ENCODE peak calls at places on chromosome 1, in ten cellular contexts. O is adipocyte; G is HuH-7.5; B is amniotic epithelial cell; X is HFFc6; V is T47D; A is right atrium auricular region; Z is stomach; Y is NCI-H2107; U is stimulated activated naive CD8-positive, alpha-beta T cell treated with anti-CD3 and anti-CD28 coated beads, Interleukin-15, Interleukin-2, amounts not matched to agents 100 U/mL and 50 U/mL, for 24 hours. S is an unnamed sample.

GRCh38 chr1:88462481-88463261 is 221.4 kb upstream of the PKN2 start:
- DNase-seq in O (peak), G (peak), Y (no peak), B (peak), Z (no peak), V (no peak), X (no peak), A (no peak), U (no peak), S (peak)

GRCh38 chr1:16348414-16349182 is 3.7 kb downstream of the FBXO42 start:
- DNase-seq in B (peak), U (no peak), O (peak), Z (no peak), X (peak), A (no peak), V (no peak), Y (no peak), G (no peak), S (peak)

GRCh38 chr1:203327684-203328457 is 22.6 kb downstream of the BTG2 start:
- DNase-seq in B (peak), U (peak), Y (peak), V (peak), A (peak), X (no peak), O (peak), G (peak), Z (peak), S (peak)

GRCh38 chr1:15017105-15017504 is 136.4 kb upstream of the TMEM51 start:
- DNase-seq in Z (no peak), U (no peak), G (no peak), V (no peak), B (peak), O (no peak), A (no peak), Y (no peak), X (no peak), S (no peak)

GRCh38 chr1:152486400-152487006 is 24.1 kb upstream of the LCE5A start:
- DNase-seq in Z (no peak), Y (no peak), X (no peak), O (no peak), V (no peak), B (no peak), U (no peak), G (no peak), A (no peak), S (peak)

GRCh38 chr1:145977486-145978476 is 13.3 kb downstream of the POLR3GL start:
- DNase-seq in V (peak), B (peak), G (peak), O (peak), X (peak), Z (peak), A (peak), U (peak), Y (peak), S (peak)

GRCh38 chr1:208329291-208329690 is 85.1 kb upstream of the PLXNA2 start:
- DNase-seq in X (peak), B (no peak), Z (no peak), V (no peak), A (no peak), O (no peak), G (no peak), U (no peak), Y (no peak), S (no peak)

GRCh38 chr1:167301355-167301754 is 80.7 kb downstream of the POU2F1 start:
- DNase-seq in Z (no peak), U (no peak), Y (no peak), V (no peak), B (no peak), X (no peak), A (no peak), G (no peak), O (no peak), S (no peak)

GRCh38 chr1:230120949-230121381 is 53.9 kb downstream of the GALNT2 start:
- DNase-seq in A (no peak), G (peak), O (no peak), X (no peak), B (no peak), Y (no peak), Z (no peak), U (no peak), V (peak), S (no peak)

GRCh38 chr1:87119741-87120140 is 205.3 kb downstream of the HS2ST1 start:
- DNase-seq in O (no peak), V (no peak), Y (no peak), X (no peak), G (no peak), U (no peak), B (no peak), A (no peak), Z (no peak), S (no peak)

GRCh38 chr1:22636369-22636768 is at the start of gene C1QA:
- DNase-seq in V (no peak), O (no peak), U (no peak), Z (no peak), B (no peak), G (no peak), Y (no peak), X (no peak), A (peak), S (no peak)

GRCh38 chr1:68051475-68051874 is 1.0 kb upstream of the DIRAS3 start:
- DNase-seq in A (peak), G (no peak), Y (no peak), U (no peak), O (peak), B (peak), Z (no peak), X (peak), V (no peak), S (peak)